ENCODE peak calls at places on chromosomes 7 and 10, in seven cellular contexts. S is ACHN; U is activated CD8-positive, alpha-beta memory T cell treated with anti-CD3 and anti-CD28 coated beads for 24 hours; B is IMR-90; G is substantia nigra; N is fibroblast of the aortic adventitia; J is heart left ventricle. F is an unnamed sample.

GRCh38 chr10:99435986-99436633 is 5.7 kb upstream of the GOT1 start:
- DNase-seq in S (peak; percentile 69), U (no peak), B (peak; percentile 59), G (no peak), N (peak; percentile 59), J (no peak), F (no peak)

GRCh38 chr10:3978762-3979161 is 193.8 kb upstream of the KLF6 start:
- DNase-seq in S (no peak), U (no peak), B (no peak), G (no peak), N (no peak), J (no peak), F (no peak)

GRCh38 chr10:46033602-46034011 is 3.2 kb upstream of the NCOA4 start:
- DNase-seq in S (peak; percentile 76), U (peak; percentile 37), B (peak; percentile 83), G (no peak), N (peak; percentile 83), J (peak; percentile 27), F (no peak)

GRCh38 chr10:62978417-62978955 is 154.6 kb upstream of the NRBF2 start:
- DNase-seq in S (no peak), U (no peak), B (no peak), G (no peak), N (peak; percentile 74), J (no peak), F (no peak)

GRCh38 chr10:49831352-49832040 is 69.4 kb upstream of the OGDHL start:
- DNase-seq in S (peak; percentile 50), U (no peak), B (peak; percentile 34), G (no peak), N (peak; percentile 25), J (no peak), F (no peak)

GRCh38 chr7:148078126-148078525 is 512.4 kb upstream of the C7orf33 start:
- DNase-seq in S (no peak), U (no peak), B (no peak), G (no peak), N (no peak), J (peak; percentile 50), F (no peak)

GRCh38 chr7:96178581-96178980 is 143.3 kb downstream of the SLC25A13 start:
- DNase-seq in S (no peak), U (no peak), B (no peak), G (no peak), N (no peak), J (no peak), F (no peak)

GRCh38 chr7:14805105-14805719 is 97.3 kb downstream of the DGKB start:
- DNase-seq in S (no peak), U (no peak), B (no peak), G (no peak), N (no peak), J (no peak), F (no peak)

GRCh38 chr7:40643664-40644063 is 508.9 kb downstream of the SUGCT start:
- DNase-seq in S (no peak), U (no peak), B (no peak), G (no peak), N (no peak), J (no peak), F (no peak)

GRCh38 chr10:71444284-71445054 is 47.7 kb downstream of the CDH23 start:
- DNase-seq in S (no peak), U (no peak), B (no peak), G (no peak), N (no peak), J (no peak), F (no peak)

GRCh38 chr7:17506090-17506489 is 207.6 kb downstream of the AHR start:
- DNase-seq in S (no peak), U (no peak), B (peak; percentile 13), G (no peak), N (peak; percentile 75), J (no peak), F (no peak)

GRCh38 chr7:38699481-38699880 is 68.3 kb upstream of the AMPH start:
- DNase-seq in S (no peak), U (no peak), B (peak; percentile 50), G (no peak), N (peak; percentile 68), J (no peak), F (no peak)

GRCh38 chr10:111593578-111593977 is 516.7 kb downstream of the ADRA2A start:
- DNase-seq in S (no peak), U (no peak), B (no peak), G (no peak), N (peak; percentile 25), J (no peak), F (no peak)

GRCh38 chr10:27223964-27224363 is 16.6 kb downstream of the ACBD5 start:
- DNase-seq in S (peak; percentile 53), U (no peak), B (peak; percentile 26), G (no peak), N (peak; percentile 49), J (no peak), F (no peak)

GRCh38 chr7:152292897-152293296 is 142.9 kb downstream of the KMT2C start:
- DNase-seq in S (no peak), U (no peak), B (no peak), G (no peak), N (no peak), J (no peak), F (no peak)

GRCh38 chr7:102169651-102170416 is 116.8 kb upstream of the SH2B2 start:
- DNase-seq in S (no peak), U (no peak), B (peak; percentile 37), G (no peak), N (no peak), J (no peak), F (no peak)

GRCh38 chr10:871951-872403 is 59.5 kb downstream of the LARP4B start:
- DNase-seq in S (no peak), U (no peak), B (no peak), G (no peak), N (no peak), J (no peak), F (peak; percentile 42)

GRCh38 chr10:83346216-83346910 is 792.9 kb upstream of the GHITM start:
- DNase-seq in S (no peak), U (no peak), B (peak; percentile 4), G (no peak), N (no peak), J (no peak), F (no peak)

GRCh38 chr10:125102216-125102615 is 58.1 kb downstream of the CTBP2 start:
- DNase-seq in S (no peak), U (no peak), B (peak; percentile 81), G (no peak), N (peak; percentile 61), J (no peak), F (no peak)

GRCh38 chr10:62082729-62083412 is 181.4 kb downstream of the ARID5B start:
- DNase-seq in S (no peak), U (no peak), B (peak; percentile 74), G (no peak), N (peak; percentile 90), J (no peak), F (no peak)

GRCh38 chr10:119313645-119314044 is 106.3 kb downstream of the GRK5 start:
- DNase-seq in S (no peak), U (peak; percentile 76), B (no peak), G (no peak), N (no peak), J (no peak), F (no peak)

GRCh38 chr10:74932648-74933047 is 106.2 kb downstream of the KAT6B start:
- DNase-seq in S (no peak), U (no peak), B (no peak), G (no peak), N (no peak), J (peak; percentile 83), F (peak; percentile 90)

GRCh38 chr10:12252882-12253546 is 57.0 kb downstream of the CDC123 start:
- DNase-seq in S (peak; percentile 21), U (no peak), B (peak; percentile 34), G (no peak), N (no peak), J (no peak), F (no peak)

GRCh38 chr7:121366852-121367431 is 29.2 kb downstream of the FAM3C start:
- DNase-seq in S (peak; percentile 59), U (no peak), B (peak; percentile 48), G (no peak), N (peak; percentile 77), J (no peak), F (no peak)

GRCh38 chr10:3825862-3826351 is 40.9 kb upstream of the KLF6 start:
- DNase-seq in S (no peak), U (no peak), B (no peak), G (no peak), N (no peak), J (peak; percentile 71), F (peak; percentile 60)

GRCh38 chr7:76040126-76040525 is 7.7 kb downstream of the STYXL1 start:
- DNase-seq in S (no peak), U (no peak), B (no peak), G (no peak), N (no peak), J (no peak), F (no peak)

GRCh38 chr7:11613292-11613930 is 218.6 kb downstream of the THSD7A start:
- DNase-seq in S (no peak), U (no peak), B (no peak), G (no peak), N (no peak), J (no peak), F (no peak)

GRCh38 chr10:12937527-12937926 is 64.0 kb downstream of the CCDC3 start:
- DNase-seq in S (no peak), U (no peak), B (no peak), G (no peak), N (no peak), J (no peak), F (no peak)

GRCh38 chr10:97778452-97779302 is 6.9 kb upstream of the SFRP5 start:
- DNase-seq in S (no peak), U (no peak), B (no peak), G (no peak), N (no peak), J (peak; percentile 11), F (no peak)

GRCh38 chr7:117645456-117646181 is 165.8 kb downstream of the CFTR start:
- DNase-seq in S (peak; percentile 33), U (no peak), B (peak; percentile 91), G (no peak), N (peak; percentile 84), J (no peak), F (no peak)

GRCh38 chr7:47032171-47032915 is 549.6 kb downstream of the TNS3 start:
- DNase-seq in S (no peak), U (no peak), B (no peak), G (no peak), N (peak; percentile 36), J (no peak), F (no peak)

GRCh38 chr7:6655636-6656385 is 18.7 kb downstream of the ZNF316 start:
- DNase-seq in S (no peak), U (no peak), B (no peak), G (no peak), N (no peak), J (no peak), F (no peak)

F was measured in left ventricle myocardium superior.